ENCODE peak calls at places on chromosomes 2 and 18, in eight cellular contexts. C, B, O, H, V, Z, L and E are unnamed samples.
A peak's percentile ranks its signal among the peaks of the same experiment; 100 is the strongest.

GRCh38 chr2:70926042-70926441 is 9.7 kb upstream of the ATP6V1B1 start:
- DNase-seq in L (no peak), O (no peak), H (no peak), B (no peak), V (no peak), C (no peak), Z (no peak), E (no peak)

GRCh38 chr18:53886066-53886465 is 338.4 kb downstream of the MBD2 start:
- DNase-seq in B (no peak), V (no peak), Z (no peak), C (no peak), O (no peak), L (no peak), H (no peak), E (no peak)

GRCh38 chr18:11121426-11121825 is 27.9 kb downstream of the PIEZO2 start:
- DNase-seq in Z (no peak), L (no peak), V (no peak), B (no peak), O (no peak), C (no peak), H (no peak), E (no peak)

GRCh38 chr2:11828933-11829323 is 82.5 kb downstream of the LPIN1 start:
- DNase-seq in H (no peak), B (no peak), Z (no peak), C (no peak), L (no peak), V (no peak), O (no peak), E (no peak)

GRCh38 chr2:98806266-98806697 is 75.3 kb upstream of the MGAT4A start:
- DNase-seq in O (peak; percentile 78), C (no peak), L (peak; percentile 29), H (peak; percentile 82), V (no peak), Z (peak; percentile 85), B (no peak), E (peak; percentile 91)

GRCh38 chr2:152814475-152815030 is 96.1 kb downstream of the ARL6IP6 start:
- DNase-seq in O (no peak), B (no peak), Z (no peak), C (no peak), H (no peak), L (no peak), V (no peak), E (no peak)

GRCh38 chr2:142915502-142915901 is 38.0 kb downstream of the KYNU start:
- DNase-seq in O (no peak), B (no peak), H (no peak), Z (no peak), L (no peak), V (no peak), C (no peak), E (no peak)

GRCh38 chr18:75168654-75169053 is 40.3 kb downstream of the PTGR3 start:
- DNase-seq in L (no peak), V (no peak), C (no peak), Z (no peak), H (no peak), O (no peak), B (no peak), E (no peak)

GRCh38 chr2:172736419-172737174 is 952 bp downstream of the RAPGEF4 start:
- DNase-seq in B (no peak), V (no peak), L (no peak), C (no peak), Z (no peak), O (no peak), H (no peak), E (no peak)

GRCh38 chr18:58692420-58693185 is 21.3 kb downstream of the MALT1 start:
- DNase-seq in V (no peak), H (no peak), L (no peak), B (no peak), C (no peak), O (no peak), Z (no peak), E (no peak)

GRCh38 chr2:158955974-158956373 is 12.5 kb upstream of the TANC1 start:
- DNase-seq in Z (no peak), O (no peak), L (no peak), B (no peak), V (no peak), C (no peak), H (no peak), E (no peak)

GRCh38 chr2:75153221-75153620 is 46.1 kb downstream of the TACR1 start:
- DNase-seq in B (no peak), H (no peak), V (no peak), L (no peak), O (no peak), Z (no peak), C (no peak), E (no peak)

GRCh38 chr2:33437297-33437696 is 39.2 kb upstream of the RASGRP3 start:
- DNase-seq in B (no peak), V (no peak), Z (no peak), L (no peak), O (no peak), C (no peak), H (no peak), E (no peak)

GRCh38 chr2:239327536-239328305 is 73.1 kb downstream of the HDAC4 start:
- DNase-seq in Z (no peak), C (no peak), L (no peak), O (no peak), V (no peak), B (no peak), H (peak; percentile 25), E (peak; percentile 52)

GRCh38 chr2:60659026-60659425 is 97.0 kb upstream of the PAPOLG start:
- DNase-seq in L (no peak), C (no peak), H (no peak), V (no peak), O (no peak), B (no peak), Z (no peak), E (no peak)

GRCh38 chr2:18912225-18912888 is 323.0 kb upstream of the NT5C1B start:
- DNase-seq in L (no peak), V (no peak), Z (no peak), O (no peak), B (no peak), H (no peak), C (no peak), E (no peak)
- H3K4me3 ChIP-seq in L (no peak overlapping the region), V (no peak overlapping the region), Z (no peak overlapping the region), O (no peak overlapping the region), B (no peak overlapping the region), H (no peak overlapping the region), C (no peak overlapping the region), E (no peak overlapping the region)

GRCh38 chr2:68915345-68915841 is 37.3 kb downstream of the GKN2 start:
- DNase-seq in L (no peak), B (no peak), Z (no peak), O (no peak), V (no peak), H (no peak), C (no peak), E (no peak)

GRCh38 chr2:68911714-68912510 is 40.7 kb upstream of the BMP10 start:
- DNase-seq in Z (no peak), B (no peak), H (no peak), L (no peak), C (no peak), O (no peak), V (no peak), E (no peak)

GRCh38 chr2:68911246-68911645 is 40.0 kb upstream of the BMP10 start:
- DNase-seq in B (no peak), O (no peak), C (no peak), L (no peak), Z (no peak), V (no peak), H (no peak), E (no peak)

GRCh38 chr2:68912732-68913131 is 40.0 kb downstream of the GKN2 start:
- DNase-seq in L (no peak), O (no peak), C (no peak), B (no peak), Z (no peak), V (no peak), H (no peak), E (no peak)

GRCh38 chr2:68913359-68913758 is 39.3 kb downstream of the GKN2 start:
- DNase-seq in H (no peak), V (no peak), L (no peak), B (no peak), O (no peak), Z (no peak), C (no peak), E (no peak)
- H3K4me1 ChIP-seq in H (peaks cover 42% of the 10 kb centered on the region), V (peaks cover 26% of the 10 kb centered on the region), L (peaks cover 15% of the 10 kb centered on the region), B (peaks cover 8% of the 10 kb centered on the region), O (peaks cover 10% of the 10 kb centered on the region), Z (no peaks in the 10 kb centered on the region), C (peaks cover 6% of the 10 kb centered on the region), E (no peaks in the 10 kb centered on the region)

GRCh38 chr2:225017713-225018112 is 24.6 kb downstream of the DOCK10 start:
- DNase-seq in B (no peak), V (no peak), Z (peak; percentile 52), O (no peak), L (no peak), H (no peak), C (no peak), E (no peak)
- TF ChIP-seq CTCF in B (no peak), V (no peak), Z (no peak), O (no peak), L (no peak), H (no peak), C (no peak), E (no peak)

GRCh38 chr2:240916571-240917008 is 10.5 kb downstream of the CROCC2 start:
- DNase-seq in C (peak; percentile 77), O (peak; percentile 68), Z (peak; percentile 43), L (peak; percentile 90), B (no peak), V (peak; percentile 85), H (no peak), E (no peak)
- H3K4me3 ChIP-seq in C (no peak overlapping the region), O (peak overlapping the region; percentile 35), Z (no peak overlapping the region), L (no peak overlapping the region), B (no peak overlapping the region), V (no peak overlapping the region), H (peak overlapping the region; percentile 18), E (no peak overlapping the region)